ENCODE peak calls at places on chromosome 15, in eight cellular contexts. C is keratinocyte, B is right lobe of liver, A is body of pancreas, X is astrocyte, M is SK-N-SH, I is upper lobe of left lung, N is astrocyte of the spinal cord. V is an unnamed sample.

GRCh38 chr15:38398134-38398533 is 55.8 kb upstream of the FAM98B start:
- DNase-seq in X (peak; percentile 99), I (no peak), B (no peak), N (peak; percentile 99), M (no peak), C (peak; percentile 40), A (peak; percentile 17), V (peak; percentile 98)

GRCh38 chr15:23536659-23537058 is 28.8 kb upstream of the MKRN3 start:
- DNase-seq in I (no peak), C (no peak), M (no peak), N (no peak), X (no peak), B (no peak), A (no peak), V (no peak)

GRCh38 chr15:35728176-35728938 is 182.4 kb upstream of the DPH6 start:
- DNase-seq in N (no peak), I (no peak), C (no peak), B (no peak), M (peak; percentile 15), A (no peak), X (peak; percentile 35), V (no peak)

GRCh38 chr15:101497017-101497416 is 7.5 kb upstream of the PCSK6 start:
- DNase-seq in X (no peak), B (no peak), A (no peak), I (no peak), C (no peak), M (no peak), N (no peak), V (no peak)

GRCh38 chr15:69390575-69390974 is 23.6 kb upstream of the KIF23 start:
- DNase-seq in X (peak; percentile 78), B (no peak), M (no peak), N (peak; percentile 45), C (no peak), I (no peak), A (no peak), V (peak; percentile 48)

GRCh38 chr15:73081321-73081958 is 29.2 kb downstream of the NEO1 start:
- DNase-seq in B (no peak), X (peak; percentile 43), C (no peak), N (peak; percentile 61), I (no peak), M (peak; percentile 17), A (peak; percentile 24), V (peak; percentile 30)

GRCh38 chr15:70519616-70520015 is 243.7 kb downstream of the UACA start:
- DNase-seq in M (no peak), N (no peak), B (no peak), X (no peak), I (peak; percentile 14), A (no peak), C (no peak), V (no peak)

GRCh38 chr15:64857421-64857820 is 15.7 kb downstream of the PLEKHO2 start:
- DNase-seq in C (no peak), M (no peak), N (peak; percentile 59), X (peak; percentile 73), I (peak; percentile 46), B (no peak), A (no peak), V (peak; percentile 47)

GRCh38 chr15:43854801-43855200 is 28.0 kb downstream of the WDR76 start:
- DNase-seq in I (no peak), X (no peak), A (no peak), C (no peak), M (no peak), N (no peak), B (no peak), V (no peak)

GRCh38 chr15:41417418-41417811 is 520 bp downstream of the RTF1 start:
- DNase-seq in X (no peak), A (no peak), N (peak; percentile 18), C (no peak), M (peak; percentile 76), I (peak; percentile 28), B (peak; percentile 48), V (peak; percentile 2)

GRCh38 chr15:36832792-36833191 is 253.4 kb downstream of the CDIN1 start:
- DNase-seq in X (no peak), B (no peak), I (no peak), A (no peak), N (no peak), M (no peak), C (no peak), V (no peak)

GRCh38 chr15:67303490-67304363 is 49.1 kb downstream of the IQCH start:
- DNase-seq in I (no peak), A (peak; percentile 18), C (no peak), M (peak; percentile 6), X (peak; percentile 20), N (peak; percentile 57), B (no peak), V (peak; percentile 18)

GRCh38 chr15:25989327-25989726 is 126.2 kb upstream of the ATP10A start:
- DNase-seq in C (no peak), N (no peak), A (no peak), I (no peak), X (no peak), B (no peak), M (no peak), V (no peak)

GRCh38 chr15:67879440-67880129 is 39.7 kb upstream of the RNU6-1 start:
- DNase-seq in I (no peak), X (no peak), M (no peak), B (no peak), N (no peak), C (no peak), A (no peak), V (no peak)

GRCh38 chr15:25501828-25502446 is 63.1 kb upstream of the UBE3A start:
- DNase-seq in B (no peak), N (peak; percentile 31), X (no peak), M (peak; percentile 20), I (peak; percentile 31), A (peak; percentile 22), C (no peak), V (peak; percentile 12)

DNA sequence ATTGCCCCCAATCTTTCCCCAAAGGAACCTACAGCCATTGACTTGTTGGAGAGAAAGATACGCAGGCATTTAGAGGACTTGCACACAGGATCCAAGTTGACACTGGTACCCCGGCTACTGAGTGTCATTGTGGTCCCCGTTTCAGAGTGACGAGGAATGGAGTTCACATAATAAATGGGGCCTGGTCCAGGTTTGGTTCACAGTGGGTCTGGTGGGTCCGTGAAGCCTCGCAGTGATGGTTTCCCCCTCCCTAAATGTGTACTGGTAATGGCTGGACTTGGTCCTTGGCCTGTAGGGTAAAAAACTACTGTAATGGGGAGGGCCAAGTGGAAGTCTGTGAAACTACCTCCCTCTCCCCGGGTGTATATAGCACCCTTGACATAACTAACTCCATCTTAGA is 232.1 kb upstream of the LYSMD4 start:
- DNase-seq in X (no peak), N (no peak), I (no peak), M (peak; percentile 4), C (no peak), A (no peak), B (no peak), V (no peak)
- TF ChIP-seq CTCF in X (no peak), N (no peak), I (no peak), M (no peak), C (no peak), A (no peak), B (no peak), V (no peak)

GRCh38 chr15:58433597-58434333 is 2.0 kb downstream of the LIPC start:
- DNase-seq in X (no peak), B (no peak), I (no peak), C (no peak), A (no peak), M (no peak), N (peak; percentile 38), V (no peak)

GRCh38 chr15:58427987-58428386 is 3.8 kb upstream of the LIPC start:
- DNase-seq in X (no peak), M (no peak), B (no peak), A (no peak), C (no peak), N (no peak), I (no peak), V (no peak)

GRCh38 chr15:58431221-58432149 is at the start of gene LIPC:
- DNase-seq in X (no peak), I (no peak), M (no peak), N (no peak), C (no peak), B (no peak), A (no peak), V (no peak)

GRCh38 chr15:58432421-58432820 is 630 bp downstream of the LIPC start:
- DNase-seq in X (no peak), A (no peak), I (no peak), N (no peak), B (no peak), M (no peak), C (no peak), V (no peak)

DNA sequence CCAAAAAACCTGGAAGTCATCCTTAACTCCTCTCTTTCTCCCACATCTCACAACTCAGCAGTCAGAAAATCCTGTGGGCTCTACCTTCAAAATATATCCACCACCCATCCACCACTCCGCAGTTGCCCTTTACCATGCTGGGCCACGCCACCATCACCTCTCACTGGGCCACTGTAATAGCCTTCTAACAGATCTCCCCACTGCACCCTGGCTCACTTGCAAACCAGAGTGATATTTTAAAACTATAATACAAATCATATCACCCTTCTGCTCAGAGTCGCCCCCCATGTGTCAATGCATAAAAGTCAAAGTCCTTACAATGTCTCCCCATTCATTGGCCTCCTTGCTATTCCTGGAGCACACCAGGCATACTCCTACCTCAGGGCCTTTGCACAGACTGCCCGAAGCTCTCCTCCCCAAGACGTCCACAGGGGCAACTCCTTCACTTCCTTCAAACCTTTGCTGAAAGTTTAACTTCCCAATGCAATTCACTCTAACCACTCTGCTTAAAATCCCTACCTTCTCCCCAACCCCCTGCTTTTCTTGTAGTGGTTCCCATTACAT is 1.5 kb upstream of the LIPC start:
- DNase-seq in N (no peak), B (no peak), C (no peak), I (no peak), X (no peak), M (no peak), A (no peak), V (no peak)
- H3K4me3 ChIP-seq in N (no peak overlapping the region), B (no peak overlapping the region), C (no peak overlapping the region), I (no peak overlapping the region), X (no peak overlapping the region), M (no peak overlapping the region), A (no peak overlapping the region), V (no peak overlapping the region)

GRCh38 chr15:83837946-83838571 is 184.1 kb downstream of the ADAMTSL3 start:
- DNase-seq in X (no peak), I (peak; percentile 37), N (no peak), M (peak; percentile 55), A (peak; percentile 76), B (peak; percentile 62), C (no peak), V (peak; percentile 32)
- TF ChIP-seq CTCF in X (peak; percentile 46), I (no peak), N (peak; percentile 59), M (peak; percentile 59), A (peak; percentile 43), B (peak; percentile 64), C (peak; percentile 67), V (peak; percentile 79)

DNA sequence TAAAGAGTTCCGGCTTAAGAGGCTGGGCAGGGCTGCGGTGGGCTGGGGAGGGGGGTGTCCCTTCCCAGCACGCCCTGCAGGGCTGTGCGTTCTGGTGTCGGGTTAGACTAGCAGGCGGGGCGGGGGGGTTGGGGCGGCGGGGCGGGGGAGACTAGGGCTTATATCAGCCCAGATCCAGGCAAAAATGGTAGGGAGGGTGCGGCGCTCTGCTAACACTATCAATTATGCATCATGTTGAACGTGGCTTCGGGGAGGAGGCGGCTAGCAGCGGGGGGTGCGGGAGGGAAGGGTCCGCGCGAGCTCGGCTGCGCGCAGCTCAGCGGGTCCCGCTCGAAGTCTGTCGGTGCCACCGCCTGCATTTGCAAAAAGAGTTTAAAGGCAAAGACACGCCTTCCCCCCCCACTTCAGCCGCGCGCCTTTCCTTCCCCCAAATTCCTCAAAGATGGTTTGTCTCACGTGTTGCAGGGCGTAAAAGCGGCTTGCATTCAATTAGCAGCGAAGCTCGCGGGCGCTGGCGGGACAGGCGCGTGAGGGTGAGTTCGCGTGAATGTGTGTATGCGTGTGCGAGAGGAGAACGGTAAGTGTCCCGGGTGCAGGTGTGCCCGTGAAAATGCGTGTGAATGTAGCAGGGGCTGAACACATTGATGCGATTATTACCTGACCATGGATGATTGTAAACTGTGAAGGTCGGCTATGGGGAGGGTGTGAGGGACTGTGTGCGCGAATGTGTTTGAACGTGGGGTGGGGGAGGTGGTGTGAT is at the start of gene ISLR2:
- DNase-seq in A (no peak), N (peak; percentile 28), M (peak; percentile 87), I (no peak), C (no peak), X (no peak), B (no peak), V (no peak)
- H3K4me3 ChIP-seq in A (no peak within 1 kb of the TSS), N (peak within 1 kb of the TSS; percentile 22), M (peak within 1 kb of the TSS; percentile 23), I (no peak within 1 kb of the TSS), C (no peak within 1 kb of the TSS), X (peak within 1 kb of the TSS; percentile 23), B (no peak within 1 kb of the TSS), V (peak within 1 kb of the TSS; percentile 5)

V was measured in brain microvascular endothelial cell.